ENCODE peak calls at places on chromosomes 1 and 21, in five cellular contexts. D is heart left ventricle, A is pancreas, X is psoas muscle, W is heart right ventricle. B is an unnamed sample.

GRCh38 chr1:15031251-15031930 is 122.2 kb upstream of the TMEM51 start:
- DNase-seq in D (no peak), A (no peak), X (no peak), W (no peak), B (no peak)

GRCh38 chr21:40143822-40144525 is 276.7 kb downstream of the PCP4 start:
- DNase-seq in D (no peak), A (peak), X (peak), W (peak), B (peak)

GRCh38 chr1:58870298-58870676 is 86.4 kb upstream of the JUN start:
- DNase-seq in D (no peak), A (no peak), X (no peak), W (no peak), B (no peak)

GRCh38 chr1:154993572-154994268 is at the start of gene LENEP:
- DNase-seq in D (no peak), A (no peak), X (no peak), W (no peak), B (no peak)

GRCh38 chr21:27674037-27674436 is 707.1 kb upstream of the ADAMTS5 start:
- DNase-seq in D (no peak), A (no peak), X (no peak), W (no peak), B (no peak)

GRCh38 chr1:242811092-242811840 is 286.8 kb upstream of the PLD5 start:
- DNase-seq in D (no peak), A (no peak), X (no peak), W (no peak), B (no peak)

GRCh38 chr1:244971524-244972216 is 107.3 kb upstream of the HNRNPU start:
- DNase-seq in D (no peak), A (no peak), X (no peak), W (no peak), B (no peak)

GRCh38 chr21:42291003-42291750 is 24.0 kb downstream of the TFF3 start:
- DNase-seq in D (no peak), A (no peak), X (no peak), W (no peak), B (no peak)

GRCh38 chr1:206898089-206898908 is 1.1 kb downstream of the IL24 start:
- DNase-seq in D (no peak), A (no peak), X (no peak), W (no peak), B (peak)

GRCh38 chr1:228095161-228095560 is 8.0 kb downstream of the C1orf35 start:
- DNase-seq in D (no peak), A (peak), X (no peak), W (no peak), B (no peak)

GRCh38 chr1:113053344-113054138 is 19.5 kb upstream of the LRIG2 start:
- DNase-seq in D (no peak), A (no peak), X (no peak), W (no peak), B (no peak)

GRCh38 chr1:43931711-43932660 is 1.6 kb upstream of the ARTN start:
- DNase-seq in D (no peak), A (no peak), X (no peak), W (no peak), B (no peak)

GRCh38 chr1:43933386-43934278 is at the start of gene ARTN:
- DNase-seq in D (no peak), A (peak), X (no peak), W (no peak), B (peak)

GRCh38 chr1:43932786-43933385 is 715 bp upstream of the ARTN start:
- DNase-seq in D (no peak), A (no peak), X (no peak), W (no peak), B (peak)

GRCh38 chr1:43930949-43931275 is 2.7 kb upstream of the ARTN start:
- DNase-seq in D (no peak), A (no peak), X (no peak), W (no peak), B (no peak)

DNA sequence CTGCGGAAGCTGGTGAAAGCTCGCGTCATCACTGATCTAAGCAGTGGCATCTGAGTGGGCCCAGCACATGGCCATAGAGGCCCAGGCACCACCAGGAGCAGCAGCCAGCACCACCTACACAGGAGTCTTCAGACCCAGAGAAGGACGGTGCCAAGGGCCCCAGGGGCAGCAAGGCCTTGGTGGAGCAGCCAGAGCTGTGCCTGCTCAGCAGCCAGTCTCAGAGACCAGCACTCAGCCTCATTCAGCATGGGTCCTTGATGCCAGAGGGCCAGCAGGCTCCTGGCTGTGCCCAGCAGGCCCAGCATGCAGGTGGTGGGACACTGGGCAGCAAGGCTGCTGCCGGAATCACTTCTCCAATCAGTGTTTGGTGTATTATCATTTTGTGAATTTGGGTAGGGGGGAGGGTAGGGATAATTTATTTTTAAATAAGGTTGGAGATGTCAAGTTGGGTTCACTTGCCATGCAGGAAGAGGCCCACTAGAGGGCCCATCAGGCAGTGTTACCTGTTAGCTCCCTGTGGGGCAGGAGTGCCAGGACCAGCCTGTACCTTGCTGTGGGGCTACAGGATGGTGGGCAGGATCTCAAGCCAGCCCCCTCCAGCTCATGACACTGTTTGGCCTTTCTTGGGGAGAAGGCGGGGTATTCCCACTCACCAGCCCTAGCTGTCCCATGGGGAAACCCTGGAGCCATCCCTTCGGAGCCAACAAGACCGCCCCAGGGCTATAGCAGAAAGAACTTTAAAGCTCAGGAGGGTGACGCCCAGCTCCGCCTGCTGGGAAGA is 3.2 kb upstream of the ARTN start:
- DNase-seq in D (no peak), A (no peak), X (no peak), W (no peak), B (peak)
- H3K27ac ChIP-seq in D (no peak), A (no peak), X (no peak), W (no peak), B (peak)

GRCh38 chr1:63557365-63557987 is 34.2 kb downstream of the EFCAB7 start:
- DNase-seq in D (no peak), A (no peak), X (no peak), W (no peak), B (no peak)
- TF ChIP-seq CTCF in D (peak), A (peak), X (peak), W (peak), B (peak)

DNA sequence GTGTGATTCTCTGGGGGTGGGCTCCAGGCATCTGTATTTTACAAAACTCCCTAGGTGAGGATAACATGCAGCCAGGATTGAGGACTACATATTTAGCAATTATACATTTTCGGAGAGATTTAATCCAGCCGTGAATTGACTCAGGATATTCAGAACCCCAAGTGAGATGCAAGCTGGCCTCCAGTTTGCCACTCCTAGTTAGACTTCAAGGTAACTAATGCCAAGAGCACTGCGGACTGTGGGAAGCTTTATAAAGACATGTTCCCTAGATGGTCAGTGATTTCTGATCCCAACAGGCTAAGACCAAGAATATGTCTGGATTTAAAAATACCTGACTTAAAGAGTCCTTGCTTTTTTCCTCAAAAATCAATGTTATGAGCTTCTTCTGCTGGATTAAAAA is 308.5 kb downstream of the NTNG1 start:
- DNase-seq in D (no peak), A (no peak), X (no peak), W (no peak), B (no peak)
- H3K27ac ChIP-seq in D (no peak), A (no peak), X (no peak), W (no peak), B (no peak)

GRCh38 chr1:117324357-117324756 is 42.9 kb upstream of the MAN1A2 start:
- DNase-seq in D (no peak), A (no peak), X (no peak), W (no peak), B (no peak)
- TF ChIP-seq CTCF in D (no peak), A (no peak), X (no peak), W (no peak), B (no peak)

DNA sequence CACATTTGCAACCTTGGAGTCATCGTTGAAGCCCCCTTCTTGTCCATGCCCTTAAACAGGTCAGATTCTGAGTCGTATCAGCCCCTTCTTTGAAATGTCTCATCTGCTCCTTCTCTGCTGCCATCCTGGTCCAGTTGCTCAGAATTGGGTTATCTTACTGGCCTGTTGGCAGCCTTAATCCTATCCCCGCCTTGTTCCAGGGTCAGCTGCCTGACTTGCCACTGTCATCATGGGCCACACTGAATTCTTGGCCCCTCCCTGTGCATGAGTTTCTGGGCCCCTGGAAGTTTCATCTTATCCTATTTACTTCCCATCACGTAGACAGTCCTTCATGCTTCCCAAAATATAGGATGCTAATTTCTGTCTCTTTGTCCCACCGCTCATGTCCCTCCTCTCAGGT is 23.7 kb downstream of the IRF2BP2 start:
- DNase-seq in D (no peak), A (no peak), X (no peak), W (no peak), B (no peak)
- H3K27ac ChIP-seq in D (peak), A (no peak), X (peak), W (peak), B (no peak)

GRCh38 chr1:84632975-84633427 is 57.3 kb downstream of the SSX2IP start:
- DNase-seq in D (no peak), A (no peak), X (no peak), W (no peak), B (peak)
- TF ChIP-seq CTCF in D (no peak), A (no peak), X (no peak), W (no peak), B (no peak)

B was measured in RWPE1.